ENCODE peak calls at places on chromosomes 16 and 17, in four cellular contexts. One of them, this sample, is unnamed.

GRCh38 chr17:7393613-7394451 is 493 bp downstream of the PLSCR3 start:
- DNase-seq in activated effector memory CD4-positive, alpha-beta T cell treated with Interleukin-2 at 50 U/mL for 16 hours: peak; percentile 31
- DNase-seq in ACHN: peak; percentile 26
- DNase-seq in lower lobe of right lung: no peak
- DNase-seq in this sample: no peak

GRCh38 chr16:21649196-21649595 is 3.2 kb downstream of the IGSF6 start:
- DNase-seq in activated effector memory CD4-positive, alpha-beta T cell treated with Interleukin-2 at 50 U/mL for 16 hours: no peak
- DNase-seq in ACHN: no peak
- DNase-seq in lower lobe of right lung: no peak
- DNase-seq in this sample: no peak

GRCh38 chr16:13634921-13635320 is 285.0 kb upstream of the ERCC4 start:
- DNase-seq in activated effector memory CD4-positive, alpha-beta T cell treated with Interleukin-2 at 50 U/mL for 16 hours: no peak
- DNase-seq in ACHN: no peak
- DNase-seq in lower lobe of right lung: no peak
- DNase-seq in this sample: no peak

GRCh38 chr16:3656491-3657468 is 2.3 kb downstream of the DNASE1 start:
- DNase-seq in activated effector memory CD4-positive, alpha-beta T cell treated with Interleukin-2 at 50 U/mL for 16 hours: no peak
- DNase-seq in ACHN: no peak
- DNase-seq in lower lobe of right lung: peak; percentile 30
- DNase-seq in this sample: no peak

GRCh38 chr16:9840761-9841665 is 341.2 kb downstream of the GRIN2A start:
- DNase-seq in activated effector memory CD4-positive, alpha-beta T cell treated with Interleukin-2 at 50 U/mL for 16 hours: no peak
- DNase-seq in ACHN: no peak
- DNase-seq in lower lobe of right lung: no peak
- DNase-seq in this sample: peak; percentile 16

GRCh38 chr17:17042851-17043667 is 802 bp downstream of the MPRIP start:
- DNase-seq in activated effector memory CD4-positive, alpha-beta T cell treated with Interleukin-2 at 50 U/mL for 16 hours: no peak
- DNase-seq in ACHN: peak; percentile 44
- DNase-seq in lower lobe of right lung: peak; percentile 60
- DNase-seq in this sample: no peak

GRCh38 chr17:35432176-35433074 is at the start of gene SLFN12:
- DNase-seq in activated effector memory CD4-positive, alpha-beta T cell treated with Interleukin-2 at 50 U/mL for 16 hours: peak; percentile 25
- DNase-seq in ACHN: peak; percentile 96
- DNase-seq in lower lobe of right lung: peak; percentile 62
- DNase-seq in this sample: peak; percentile 98

GRCh38 chr17:51427259-51428255 is 167.2 kb downstream of the UTP18 start:
- DNase-seq in activated effector memory CD4-positive, alpha-beta T cell treated with Interleukin-2 at 50 U/mL for 16 hours: peak; percentile 51
- DNase-seq in ACHN: no peak
- DNase-seq in lower lobe of right lung: no peak
- DNase-seq in this sample: no peak

GRCh38 chr17:19753661-19754463 is 5.8 kb upstream of the ALDH3A1 start:
- DNase-seq in activated effector memory CD4-positive, alpha-beta T cell treated with Interleukin-2 at 50 U/mL for 16 hours: no peak
- DNase-seq in ACHN: peak; percentile 83
- DNase-seq in lower lobe of right lung: peak; percentile 65
- DNase-seq in this sample: no peak

GRCh38 chr17:48131216-48131824 is 23.8 kb downstream of the SNX11 start:
- DNase-seq in activated effector memory CD4-positive, alpha-beta T cell treated with Interleukin-2 at 50 U/mL for 16 hours: peak; percentile 6
- DNase-seq in ACHN: peak; percentile 79
- DNase-seq in lower lobe of right lung: no peak
- DNase-seq in this sample: peak; percentile 27

GRCh38 chr17:41615454-41615853 is 2.9 kb upstream of the KRT16 start:
- DNase-seq in activated effector memory CD4-positive, alpha-beta T cell treated with Interleukin-2 at 50 U/mL for 16 hours: no peak
- DNase-seq in ACHN: no peak
- DNase-seq in lower lobe of right lung: no peak
- DNase-seq in this sample: no peak

GRCh38 chr17:73284339-73284738 is 22.7 kb upstream of the CPSF4L start:
- DNase-seq in activated effector memory CD4-positive, alpha-beta T cell treated with Interleukin-2 at 50 U/mL for 16 hours: no peak
- DNase-seq in ACHN: no peak
- DNase-seq in lower lobe of right lung: no peak
- DNase-seq in this sample: no peak

GRCh38 chr16:80883816-80884215 is 79.4 kb upstream of the CDYL2 start:
- DNase-seq in activated effector memory CD4-positive, alpha-beta T cell treated with Interleukin-2 at 50 U/mL for 16 hours: no peak
- DNase-seq in ACHN: no peak
- DNase-seq in lower lobe of right lung: no peak
- DNase-seq in this sample: no peak

GRCh38 chr17:57651996-57652395 is 93.1 kb downstream of the CCDC182 start:
- DNase-seq in activated effector memory CD4-positive, alpha-beta T cell treated with Interleukin-2 at 50 U/mL for 16 hours: no peak
- DNase-seq in ACHN: no peak
- DNase-seq in lower lobe of right lung: no peak
- DNase-seq in this sample: no peak